ENCODE peak calls at places on chromosomes 12 and 14, in six cellular contexts. One of them, this sample, is unnamed.

GRCh38 chr12:106018286-106018685 is 120.5 kb downstream of the NUAK1 start:
- DNase-seq in activated gamma-delta T cell treated with anti-CD3 and anti-CD28 coated beads, Interleukin-2, amount 50 U/mL, for 16 hours: no peak
- DNase-seq in kidney: no peak
- DNase-seq in neural crest cell: no peak
- DNase-seq in GM04504: no peak
- DNase-seq in nucleus accumbens: no peak
- DNase-seq in this sample: no peak

GRCh38 chr14:79693935-79694334 is 517.4 kb downstream of the DIO2 start:
- DNase-seq in activated gamma-delta T cell treated with anti-CD3 and anti-CD28 coated beads, Interleukin-2, amount 50 U/mL, for 16 hours: no peak
- DNase-seq in kidney: no peak
- DNase-seq in neural crest cell: no peak
- DNase-seq in GM04504: no peak
- DNase-seq in nucleus accumbens: no peak
- DNase-seq in this sample: no peak

GRCh38 chr12:48817957-48818830 is at the start of gene CACNB3:
- DNase-seq in activated gamma-delta T cell treated with anti-CD3 and anti-CD28 coated beads, Interleukin-2, amount 50 U/mL, for 16 hours: peak
- DNase-seq in kidney: peak
- DNase-seq in neural crest cell: peak
- DNase-seq in GM04504: no peak
- DNase-seq in nucleus accumbens: no peak
- DNase-seq in this sample: peak

GRCh38 chr14:81200041-81200440 is 20.7 kb downstream of the GTF2A1 start:
- DNase-seq in activated gamma-delta T cell treated with anti-CD3 and anti-CD28 coated beads, Interleukin-2, amount 50 U/mL, for 16 hours: no peak
- DNase-seq in kidney: no peak
- DNase-seq in neural crest cell: no peak
- DNase-seq in GM04504: no peak
- DNase-seq in nucleus accumbens: no peak
- DNase-seq in this sample: no peak

GRCh38 chr14:62706217-62706616 is 339.0 kb downstream of the KCNH5 start:
- DNase-seq in activated gamma-delta T cell treated with anti-CD3 and anti-CD28 coated beads, Interleukin-2, amount 50 U/mL, for 16 hours: no peak
- DNase-seq in kidney: no peak
- DNase-seq in neural crest cell: no peak
- DNase-seq in GM04504: no peak
- DNase-seq in nucleus accumbens: no peak
- DNase-seq in this sample: no peak

GRCh38 chr14:77111021-77111420 is 13.0 kb downstream of the CIPC start:
- DNase-seq in activated gamma-delta T cell treated with anti-CD3 and anti-CD28 coated beads, Interleukin-2, amount 50 U/mL, for 16 hours: no peak
- DNase-seq in kidney: no peak
- DNase-seq in neural crest cell: peak
- DNase-seq in GM04504: no peak
- DNase-seq in nucleus accumbens: no peak
- DNase-seq in this sample: no peak

GRCh38 chr12:76341436-76342030 is 6.7 kb downstream of the BBS10 start:
- DNase-seq in activated gamma-delta T cell treated with anti-CD3 and anti-CD28 coated beads, Interleukin-2, amount 50 U/mL, for 16 hours: no peak
- DNase-seq in kidney: no peak
- DNase-seq in neural crest cell: no peak
- DNase-seq in GM04504: no peak
- DNase-seq in nucleus accumbens: no peak
- DNase-seq in this sample: no peak

GRCh38 chr14:35761922-35762321 is 47.2 kb downstream of the RALGAPA1 start:
- DNase-seq in activated gamma-delta T cell treated with anti-CD3 and anti-CD28 coated beads, Interleukin-2, amount 50 U/mL, for 16 hours: no peak
- DNase-seq in kidney: no peak
- DNase-seq in neural crest cell: no peak
- DNase-seq in GM04504: no peak
- DNase-seq in nucleus accumbens: no peak
- DNase-seq in this sample: no peak

GRCh38 chr14:72643317-72643801 is 250.5 kb downstream of the DPF3 start:
- DNase-seq in activated gamma-delta T cell treated with anti-CD3 and anti-CD28 coated beads, Interleukin-2, amount 50 U/mL, for 16 hours: no peak
- DNase-seq in kidney: no peak
- DNase-seq in neural crest cell: no peak
- DNase-seq in GM04504: peak
- DNase-seq in nucleus accumbens: no peak
- DNase-seq in this sample: no peak

GRCh38 chr12:77133566-77133965 is 68.2 kb upstream of the E2F7 start:
- DNase-seq in activated gamma-delta T cell treated with anti-CD3 and anti-CD28 coated beads, Interleukin-2, amount 50 U/mL, for 16 hours: no peak
- DNase-seq in kidney: no peak
- DNase-seq in neural crest cell: peak
- DNase-seq in GM04504: no peak
- DNase-seq in nucleus accumbens: no peak
- DNase-seq in this sample: no peak

GRCh38 chr14:101819251-101819990 is 57.9 kb downstream of the PPP2R5C start:
- DNase-seq in activated gamma-delta T cell treated with anti-CD3 and anti-CD28 coated beads, Interleukin-2, amount 50 U/mL, for 16 hours: peak
- DNase-seq in kidney: no peak
- DNase-seq in neural crest cell: no peak
- DNase-seq in GM04504: no peak
- DNase-seq in nucleus accumbens: no peak
- DNase-seq in this sample: no peak

GRCh38 chr14:74658535-74659130 is 46.6 kb upstream of the LTBP2 start:
- DNase-seq in activated gamma-delta T cell treated with anti-CD3 and anti-CD28 coated beads, Interleukin-2, amount 50 U/mL, for 16 hours: no peak
- DNase-seq in kidney: no peak
- DNase-seq in neural crest cell: no peak
- DNase-seq in GM04504: no peak
- DNase-seq in nucleus accumbens: no peak
- DNase-seq in this sample: no peak

GRCh38 chr12:52566847-52567291 is 6.8 kb downstream of the KRT74 start:
- DNase-seq in activated gamma-delta T cell treated with anti-CD3 and anti-CD28 coated beads, Interleukin-2, amount 50 U/mL, for 16 hours: peak
- DNase-seq in kidney: no peak
- DNase-seq in neural crest cell: no peak
- DNase-seq in GM04504: no peak
- DNase-seq in nucleus accumbens: no peak
- DNase-seq in this sample: no peak

GRCh38 chr12:21934173-21934572 is 7.1 kb downstream of the ABCC9 start:
- DNase-seq in activated gamma-delta T cell treated with anti-CD3 and anti-CD28 coated beads, Interleukin-2, amount 50 U/mL, for 16 hours: no peak
- DNase-seq in kidney: no peak
- DNase-seq in neural crest cell: no peak
- DNase-seq in GM04504: no peak
- DNase-seq in nucleus accumbens: no peak
- DNase-seq in this sample: no peak

GRCh38 chr14:101934751-101935150 is 29.6 kb upstream of the DYNC1H1 start:
- DNase-seq in activated gamma-delta T cell treated with anti-CD3 and anti-CD28 coated beads, Interleukin-2, amount 50 U/mL, for 16 hours: no peak
- DNase-seq in kidney: peak
- DNase-seq in neural crest cell: no peak
- DNase-seq in GM04504: no peak
- DNase-seq in nucleus accumbens: no peak
- DNase-seq in this sample: no peak

GRCh38 chr12:29073631-29074239 is 75.3 kb upstream of the FAR2 start:
- DNase-seq in activated gamma-delta T cell treated with anti-CD3 and anti-CD28 coated beads, Interleukin-2, amount 50 U/mL, for 16 hours: no peak
- DNase-seq in kidney: no peak
- DNase-seq in neural crest cell: peak
- DNase-seq in GM04504: no peak
- DNase-seq in nucleus accumbens: no peak
- DNase-seq in this sample: peak

GRCh38 chr12:50112456-50113218 is 601 bp downstream of the COX14 start:
- DNase-seq in activated gamma-delta T cell treated with anti-CD3 and anti-CD28 coated beads, Interleukin-2, amount 50 U/mL, for 16 hours: no peak
- DNase-seq in kidney: no peak
- DNase-seq in neural crest cell: no peak
- DNase-seq in GM04504: no peak
- DNase-seq in nucleus accumbens: no peak
- DNase-seq in this sample: no peak

GRCh38 chr14:70671652-70672327 is 30.1 kb downstream of the TTC9 start:
- DNase-seq in activated gamma-delta T cell treated with anti-CD3 and anti-CD28 coated beads, Interleukin-2, amount 50 U/mL, for 16 hours: no peak
- DNase-seq in kidney: no peak
- DNase-seq in neural crest cell: no peak
- DNase-seq in GM04504: no peak
- DNase-seq in nucleus accumbens: no peak
- DNase-seq in this sample: no peak

GRCh38 chr12:127459166-127459565 is 807.8 kb upstream of the TMEM132C start:
- DNase-seq in activated gamma-delta T cell treated with anti-CD3 and anti-CD28 coated beads, Interleukin-2, amount 50 U/mL, for 16 hours: no peak
- DNase-seq in kidney: no peak
- DNase-seq in neural crest cell: no peak
- DNase-seq in GM04504: no peak
- DNase-seq in nucleus accumbens: no peak
- DNase-seq in this sample: no peak

This sample was measured in NCI-H1105.